ENCODE peak calls at places on chromosomes 4 and X, in four cellular contexts. J is A549, T is G401, L is BE2C. O is an unnamed sample.

GRCh38 chr4:173499568-173500535 is 30.2 kb downstream of the HAND2 start:
- DNase-seq in J (no peak), T (no peak), L (no peak), O (no peak)

GRCh38 chr4:43103048-43103447 is 210.5 kb downstream of the GRXCR1 start:
- DNase-seq in J (no peak), T (no peak), L (no peak), O (no peak)

GRCh38 chrX:281166-281999 is at the start of gene PLCXD1:
- DNase-seq in J (peak; percentile 96), T (peak; percentile 72), L (peak; percentile 38), O (peak; percentile 72)

GRCh38 chr4:8370835-8371234 is 69.7 kb downstream of the ACOX3 start:
- DNase-seq in J (no peak), T (no peak), L (no peak), O (no peak)

GRCh38 chr4:103996637-103997036 is 276.9 kb upstream of the TACR3 start:
- DNase-seq in J (peak; percentile 71), T (peak; percentile 42), L (peak; percentile 50), O (no peak)

GRCh38 chr4:34250562-34250961 is 1993.8 kb downstream of the ARAP2 start:
- DNase-seq in J (no peak), T (no peak), L (no peak), O (no peak)

GRCh38 chrX:14529288-14529989 is at the start of gene GLRA2:
- DNase-seq in J (peak; percentile 1), T (peak; percentile 60), L (no peak), O (peak; percentile 22)

GRCh38 chrX:65575024-65575423 is 40.4 kb upstream of the LAS1L start:
- DNase-seq in J (no peak), T (no peak), L (no peak), O (no peak)

GRCh38 chr4:3269105-3269927 is 20.4 kb downstream of the MSANTD1 start:
- DNase-seq in J (no peak), T (no peak), L (no peak), O (no peak)

GRCh38 chr4:121256346-121256745 is 92.2 kb upstream of the TNIP3 start:
- DNase-seq in J (no peak), T (no peak), L (no peak), O (no peak)

GRCh38 chr4:76758290-76758882 is 139.6 kb downstream of the SOWAHB start:
- DNase-seq in J (peak; percentile 45), T (peak; percentile 83), L (peak; percentile 43), O (no peak)

GRCh38 chrX:115968436-115969252 is 201.9 kb upstream of the AGTR2 start:
- DNase-seq in J (peak; percentile 83), T (peak; percentile 84), L (peak; percentile 67), O (peak; percentile 55)

GRCh38 chrX:110741213-110741796 is 54.3 kb downstream of the CHRDL1 start:
- DNase-seq in J (peak; percentile 2), T (no peak), L (no peak), O (no peak)

GRCh38 chrX:1841746-1842145 is 226.9 kb downstream of the ASMT start:
- DNase-seq in J (no peak), T (no peak), L (no peak), O (no peak)

GRCh38 chr4:107857741-107858140 is 33.0 kb downstream of the SGMS2 start:
- DNase-seq in J (no peak), T (no peak), L (no peak), O (no peak)

GRCh38 chr4:91916219-91916618 is 387.5 kb upstream of the GRID2 start:
- DNase-seq in J (no peak), T (no peak), L (no peak), O (no peak)